ENCODE peak calls at places on chromosomes 2 and 18, in seven cellular contexts. One of them, this sample, is unnamed.

GRCh38 chr2:23563673-23564617 is 179.0 kb downstream of the KLHL29 start:
- DNase-seq in stimulated activated CD8-positive, alpha-beta memory T cell treated with anti-CD3 and anti-CD28 coated beads, Interleukin-2, amount 100 ng/mL, for 48 hours: no peak
- DNase-seq in H9: peak
- DNase-seq in T-helper 9 cell: no peak
- DNase-seq in amniotic stem cell: no peak
- DNase-seq in NCI-H524: peak
- DNase-seq in activated T-helper 1 cell treated with anti-CD3 and anti-CD28 coated beads, Interleukin-2, amount 50 U/mL, for 16 hours: no peak
- DNase-seq in this sample: no peak

GRCh38 chr2:190537765-190538164 is 3.2 kb upstream of the NEMP2 start:
- DNase-seq in NCI-H524: no peak
- DNase-seq in stimulated activated CD8-positive, alpha-beta memory T cell treated with anti-CD3 and anti-CD28 coated beads, Interleukin-2, amount 100 ng/mL, for 48 hours: no peak
- DNase-seq in amniotic stem cell: no peak
- DNase-seq in H9: no peak
- DNase-seq in activated T-helper 1 cell treated with anti-CD3 and anti-CD28 coated beads, Interleukin-2, amount 50 U/mL, for 16 hours: no peak
- DNase-seq in T-helper 9 cell: no peak
- DNase-seq in this sample: no peak

GRCh38 chr2:154826827-154827226 is 128.3 kb downstream of the KCNJ3 start:
- DNase-seq in activated T-helper 1 cell treated with anti-CD3 and anti-CD28 coated beads, Interleukin-2, amount 50 U/mL, for 16 hours: no peak
- DNase-seq in stimulated activated CD8-positive, alpha-beta memory T cell treated with anti-CD3 and anti-CD28 coated beads, Interleukin-2, amount 100 ng/mL, for 48 hours: no peak
- DNase-seq in T-helper 9 cell: no peak
- DNase-seq in H9: no peak
- DNase-seq in amniotic stem cell: no peak
- DNase-seq in NCI-H524: no peak
- DNase-seq in this sample: no peak

GRCh38 chr2:12665334-12665733 is 51.4 kb upstream of the TRIB2 start:
- DNase-seq in NCI-H524: no peak
- DNase-seq in activated T-helper 1 cell treated with anti-CD3 and anti-CD28 coated beads, Interleukin-2, amount 50 U/mL, for 16 hours: no peak
- DNase-seq in stimulated activated CD8-positive, alpha-beta memory T cell treated with anti-CD3 and anti-CD28 coated beads, Interleukin-2, amount 100 ng/mL, for 48 hours: no peak
- DNase-seq in amniotic stem cell: no peak
- DNase-seq in H9: no peak
- DNase-seq in T-helper 9 cell: no peak
- DNase-seq in this sample: no peak

GRCh38 chr2:210035679-210036078 is 33.2 kb downstream of the RPE start:
- DNase-seq in T-helper 9 cell: no peak
- DNase-seq in stimulated activated CD8-positive, alpha-beta memory T cell treated with anti-CD3 and anti-CD28 coated beads, Interleukin-2, amount 100 ng/mL, for 48 hours: no peak
- DNase-seq in amniotic stem cell: no peak
- DNase-seq in H9: no peak
- DNase-seq in NCI-H524: no peak
- DNase-seq in activated T-helper 1 cell treated with anti-CD3 and anti-CD28 coated beads, Interleukin-2, amount 50 U/mL, for 16 hours: no peak
- DNase-seq in this sample: no peak

GRCh38 chr2:212528106-212528856 is 10.3 kb downstream of the ERBB4 start:
- DNase-seq in NCI-H524: no peak
- DNase-seq in stimulated activated CD8-positive, alpha-beta memory T cell treated with anti-CD3 and anti-CD28 coated beads, Interleukin-2, amount 100 ng/mL, for 48 hours: no peak
- DNase-seq in amniotic stem cell: no peak
- DNase-seq in H9: no peak
- DNase-seq in activated T-helper 1 cell treated with anti-CD3 and anti-CD28 coated beads, Interleukin-2, amount 50 U/mL, for 16 hours: no peak
- DNase-seq in T-helper 9 cell: no peak
- DNase-seq in this sample: no peak

GRCh38 chr2:188326290-188326668 is 34.6 kb downstream of the GULP1 start:
- DNase-seq in H9: no peak
- DNase-seq in activated T-helper 1 cell treated with anti-CD3 and anti-CD28 coated beads, Interleukin-2, amount 50 U/mL, for 16 hours: no peak
- DNase-seq in amniotic stem cell: no peak
- DNase-seq in stimulated activated CD8-positive, alpha-beta memory T cell treated with anti-CD3 and anti-CD28 coated beads, Interleukin-2, amount 100 ng/mL, for 48 hours: no peak
- DNase-seq in NCI-H524: peak
- DNase-seq in T-helper 9 cell: no peak
- DNase-seq in this sample: no peak

GRCh38 chr18:51346404-51346803 is 148.9 kb upstream of the MEX3C start:
- DNase-seq in NCI-H524: no peak
- DNase-seq in activated T-helper 1 cell treated with anti-CD3 and anti-CD28 coated beads, Interleukin-2, amount 50 U/mL, for 16 hours: no peak
- DNase-seq in stimulated activated CD8-positive, alpha-beta memory T cell treated with anti-CD3 and anti-CD28 coated beads, Interleukin-2, amount 100 ng/mL, for 48 hours: no peak
- DNase-seq in amniotic stem cell: no peak
- DNase-seq in H9: no peak
- DNase-seq in T-helper 9 cell: no peak
- DNase-seq in this sample: no peak

GRCh38 chr2:171248205-171248662 is 87.5 kb upstream of the TLK1 start:
- DNase-seq in H9: no peak
- DNase-seq in NCI-H524: no peak
- DNase-seq in activated T-helper 1 cell treated with anti-CD3 and anti-CD28 coated beads, Interleukin-2, amount 50 U/mL, for 16 hours: no peak
- DNase-seq in amniotic stem cell: no peak
- DNase-seq in T-helper 9 cell: no peak
- DNase-seq in stimulated activated CD8-positive, alpha-beta memory T cell treated with anti-CD3 and anti-CD28 coated beads, Interleukin-2, amount 100 ng/mL, for 48 hours: no peak
- DNase-seq in this sample: no peak

GRCh38 chr2:166334800-166335199 is 40.9 kb downstream of the SCN9A start:
- DNase-seq in amniotic stem cell: no peak
- DNase-seq in NCI-H524: no peak
- DNase-seq in H9: no peak
- DNase-seq in activated T-helper 1 cell treated with anti-CD3 and anti-CD28 coated beads, Interleukin-2, amount 50 U/mL, for 16 hours: no peak
- DNase-seq in T-helper 9 cell: no peak
- DNase-seq in stimulated activated CD8-positive, alpha-beta memory T cell treated with anti-CD3 and anti-CD28 coated beads, Interleukin-2, amount 100 ng/mL, for 48 hours: no peak
- DNase-seq in this sample: no peak

GRCh38 chr18:76443519-76444435 is 51.3 kb downstream of the ZNF516 start:
- DNase-seq in T-helper 9 cell: no peak
- DNase-seq in stimulated activated CD8-positive, alpha-beta memory T cell treated with anti-CD3 and anti-CD28 coated beads, Interleukin-2, amount 100 ng/mL, for 48 hours: no peak
- DNase-seq in activated T-helper 1 cell treated with anti-CD3 and anti-CD28 coated beads, Interleukin-2, amount 50 U/mL, for 16 hours: no peak
- DNase-seq in amniotic stem cell: no peak
- DNase-seq in H9: no peak
- DNase-seq in NCI-H524: peak
- DNase-seq in this sample: no peak

GRCh38 chr2:101251844-101252407 is 760 bp upstream of the CNOT11 start:
- DNase-seq in NCI-H524: peak
- DNase-seq in activated T-helper 1 cell treated with anti-CD3 and anti-CD28 coated beads, Interleukin-2, amount 50 U/mL, for 16 hours: no peak
- DNase-seq in T-helper 9 cell: peak
- DNase-seq in amniotic stem cell: peak
- DNase-seq in stimulated activated CD8-positive, alpha-beta memory T cell treated with anti-CD3 and anti-CD28 coated beads, Interleukin-2, amount 100 ng/mL, for 48 hours: no peak
- DNase-seq in H9: peak
- DNase-seq in this sample: no peak

GRCh38 chr18:59837586-59837985 is 62.2 kb upstream of the PMAIP1 start:
- DNase-seq in stimulated activated CD8-positive, alpha-beta memory T cell treated with anti-CD3 and anti-CD28 coated beads, Interleukin-2, amount 100 ng/mL, for 48 hours: no peak
- DNase-seq in activated T-helper 1 cell treated with anti-CD3 and anti-CD28 coated beads, Interleukin-2, amount 50 U/mL, for 16 hours: peak
- DNase-seq in NCI-H524: peak
- DNase-seq in amniotic stem cell: peak
- DNase-seq in T-helper 9 cell: peak
- DNase-seq in H9: peak
- DNase-seq in this sample: no peak

GRCh38 chr2:224948859-224949258 is 93.4 kb downstream of the DOCK10 start:
- DNase-seq in NCI-H524: no peak
- DNase-seq in activated T-helper 1 cell treated with anti-CD3 and anti-CD28 coated beads, Interleukin-2, amount 50 U/mL, for 16 hours: no peak
- DNase-seq in amniotic stem cell: peak
- DNase-seq in H9: no peak
- DNase-seq in T-helper 9 cell: no peak
- DNase-seq in stimulated activated CD8-positive, alpha-beta memory T cell treated with anti-CD3 and anti-CD28 coated beads, Interleukin-2, amount 100 ng/mL, for 48 hours: no peak
- DNase-seq in this sample: no peak

GRCh38 chr2:208722737-208723136 is 316.1 kb downstream of the PTH2R start:
- DNase-seq in amniotic stem cell: no peak
- DNase-seq in NCI-H524: no peak
- DNase-seq in activated T-helper 1 cell treated with anti-CD3 and anti-CD28 coated beads, Interleukin-2, amount 50 U/mL, for 16 hours: no peak
- DNase-seq in stimulated activated CD8-positive, alpha-beta memory T cell treated with anti-CD3 and anti-CD28 coated beads, Interleukin-2, amount 100 ng/mL, for 48 hours: no peak
- DNase-seq in H9: no peak
- DNase-seq in T-helper 9 cell: no peak
- DNase-seq in this sample: no peak

GRCh38 chr2:67255933-67256615 is 141.1 kb upstream of the ETAA1 start:
- DNase-seq in stimulated activated CD8-positive, alpha-beta memory T cell treated with anti-CD3 and anti-CD28 coated beads, Interleukin-2, amount 100 ng/mL, for 48 hours: no peak
- DNase-seq in activated T-helper 1 cell treated with anti-CD3 and anti-CD28 coated beads, Interleukin-2, amount 50 U/mL, for 16 hours: no peak
- DNase-seq in amniotic stem cell: no peak
- DNase-seq in T-helper 9 cell: no peak
- DNase-seq in H9: no peak
- DNase-seq in NCI-H524: no peak
- DNase-seq in this sample: no peak

GRCh38 chr2:23791030-23791429 is 135.9 kb downstream of the ATAD2B start:
- DNase-seq in H9: no peak
- DNase-seq in amniotic stem cell: peak
- DNase-seq in activated T-helper 1 cell treated with anti-CD3 and anti-CD28 coated beads, Interleukin-2, amount 50 U/mL, for 16 hours: no peak
- DNase-seq in T-helper 9 cell: no peak
- DNase-seq in stimulated activated CD8-positive, alpha-beta memory T cell treated with anti-CD3 and anti-CD28 coated beads, Interleukin-2, amount 100 ng/mL, for 48 hours: no peak
- DNase-seq in NCI-H524: no peak
- DNase-seq in this sample: no peak

GRCh38 chr2:105822186-105822585 is 77.5 kb downstream of the NCK2 start:
- DNase-seq in stimulated activated CD8-positive, alpha-beta memory T cell treated with anti-CD3 and anti-CD28 coated beads, Interleukin-2, amount 100 ng/mL, for 48 hours: no peak
- DNase-seq in activated T-helper 1 cell treated with anti-CD3 and anti-CD28 coated beads, Interleukin-2, amount 50 U/mL, for 16 hours: no peak
- DNase-seq in T-helper 9 cell: no peak
- DNase-seq in H9: no peak
- DNase-seq in NCI-H524: peak
- DNase-seq in amniotic stem cell: no peak
- DNase-seq in this sample: no peak

GRCh38 chr2:75710220-75710576 is 517 bp downstream of the GCFC2 start:
- DNase-seq in NCI-H524: peak
- DNase-seq in stimulated activated CD8-positive, alpha-beta memory T cell treated with anti-CD3 and anti-CD28 coated beads, Interleukin-2, amount 100 ng/mL, for 48 hours: no peak
- DNase-seq in amniotic stem cell: no peak
- DNase-seq in activated T-helper 1 cell treated with anti-CD3 and anti-CD28 coated beads, Interleukin-2, amount 50 U/mL, for 16 hours: no peak
- DNase-seq in H9: no peak
- DNase-seq in T-helper 9 cell: no peak
- DNase-seq in this sample: no peak

GRCh38 chr2:241379481-241380480 is 23.7 kb downstream of the FARP2 start:
- DNase-seq in NCI-H524: no peak
- DNase-seq in activated T-helper 1 cell treated with anti-CD3 and anti-CD28 coated beads, Interleukin-2, amount 50 U/mL, for 16 hours: no peak
- DNase-seq in amniotic stem cell: no peak
- DNase-seq in H9: no peak
- DNase-seq in T-helper 9 cell: no peak
- DNase-seq in stimulated activated CD8-positive, alpha-beta memory T cell treated with anti-CD3 and anti-CD28 coated beads, Interleukin-2, amount 100 ng/mL, for 48 hours: no peak
- DNase-seq in this sample: no peak

GRCh38 chr2:119024568-119024967 is 82.6 kb downstream of the MARCO start:
- DNase-seq in activated T-helper 1 cell treated with anti-CD3 and anti-CD28 coated beads, Interleukin-2, amount 50 U/mL, for 16 hours: no peak
- DNase-seq in amniotic stem cell: no peak
- DNase-seq in stimulated activated CD8-positive, alpha-beta memory T cell treated with anti-CD3 and anti-CD28 coated beads, Interleukin-2, amount 100 ng/mL, for 48 hours: no peak
- DNase-seq in T-helper 9 cell: no peak
- DNase-seq in NCI-H524: no peak
- DNase-seq in H9: no peak
- DNase-seq in this sample: no peak

GRCh38 chr2:236678307-236678975 is 108.8 kb downstream of the ACKR3 start:
- DNase-seq in stimulated activated CD8-positive, alpha-beta memory T cell treated with anti-CD3 and anti-CD28 coated beads, Interleukin-2, amount 100 ng/mL, for 48 hours: no peak
- DNase-seq in amniotic stem cell: no peak
- DNase-seq in activated T-helper 1 cell treated with anti-CD3 and anti-CD28 coated beads, Interleukin-2, amount 50 U/mL, for 16 hours: no peak
- DNase-seq in H9: peak
- DNase-seq in T-helper 9 cell: no peak
- DNase-seq in NCI-H524: no peak
- DNase-seq in this sample: no peak

GRCh38 chr2:217993055-217993645 is 9.6 kb downstream of the TNS1 start:
- DNase-seq in H9: no peak
- DNase-seq in amniotic stem cell: no peak
- DNase-seq in stimulated activated CD8-positive, alpha-beta memory T cell treated with anti-CD3 and anti-CD28 coated beads, Interleukin-2, amount 100 ng/mL, for 48 hours: no peak
- DNase-seq in NCI-H524: no peak
- DNase-seq in T-helper 9 cell: no peak
- DNase-seq in activated T-helper 1 cell treated with anti-CD3 and anti-CD28 coated beads, Interleukin-2, amount 50 U/mL, for 16 hours: no peak
- DNase-seq in this sample: no peak

This sample was measured in cortex of kidney.